ENCODE peak calls at places on chromosome 1, in four cellular contexts. Y, V, A and C are unnamed samples.

GRCh38 chr1:154419620-154420020 is 14.5 kb downstream of the IL6R start:
- DNase-seq in Y (no peak), V (peak; percentile 98), A (peak; percentile 92), C (peak; percentile 83)

GRCh38 chr1:22380024-22380785 is 71.4 kb upstream of the ZBTB40 start:
- DNase-seq in Y (no peak), V (no peak), A (no peak), C (no peak)

GRCh38 chr1:3023994-3024393 is 2.7 kb downstream of the ACTRT2 start:
- DNase-seq in Y (no peak), V (peak; percentile 7), A (no peak), C (no peak)

GRCh38 chr1:46784666-46785065 is 14.2 kb upstream of the CYP4B1 start:
- DNase-seq in Y (peak; percentile 39), V (no peak), A (no peak), C (no peak)

GRCh38 chr1:11395616-11396015 is 83.3 kb upstream of the DISP3 start:
- DNase-seq in Y (no peak), V (no peak), A (no peak), C (no peak)

GRCh38 chr1:7262611-7263010 is 477.4 kb downstream of the CAMTA1 start:
- DNase-seq in Y (no peak), V (no peak), A (peak; percentile 72), C (no peak)

GRCh38 chr1:183069562-183070216 is 46.5 kb downstream of the LAMC1 start:
- DNase-seq in Y (no peak), V (no peak), A (no peak), C (no peak)

GRCh38 chr1:110979154-110979553 is 15.4 kb upstream of the LRIF1 start:
- DNase-seq in Y (no peak), V (no peak), A (no peak), C (no peak)

GRCh38 chr1:165668184-165668583 is 30.2 kb downstream of the ALDH9A1 start:
- DNase-seq in Y (no peak), V (no peak), A (no peak), C (no peak)

GRCh38 chr1:116178837-116179236 is 67.6 kb downstream of the MAB21L3 start:
- DNase-seq in Y (no peak), V (no peak), A (peak; percentile 31), C (no peak)

GRCh38 chr1:20401405-20402010 is 84.5 kb downstream of the CAMK2N1 start:
- DNase-seq in Y (no peak), V (no peak), A (no peak), C (no peak)

GRCh38 chr1:34266127-34266951 is 89.6 kb downstream of the C1orf94 start:
- DNase-seq in Y (peak; percentile 47), V (no peak), A (no peak), C (no peak)

GRCh38 chr1:243482237-243483022 is 226.6 kb downstream of the SDCCAG8 start:
- DNase-seq in Y (peak; percentile 58), V (peak; percentile 67), A (no peak), C (no peak)

GRCh38 chr1:94609619-94610018 is 68.1 kb upstream of the F3 start:
- DNase-seq in Y (no peak), V (no peak), A (no peak), C (no peak)

GRCh38 chr1:51320967-51321923 is 9.1 kb downstream of the TTC39A start:
- DNase-seq in Y (no peak), V (no peak), A (no peak), C (peak; percentile 37)

GRCh38 chr1:66924756-66925557 is at the start of the genes DNAI4 and MIER1:
- DNase-seq in Y (peak; percentile 99), V (peak; percentile 99), A (peak; percentile 97), C (peak; percentile 95)
- TF ChIP-seq CTCF in Y (no peak), V (peak; percentile 42), A (no peak), C (peak; percentile 56)

GRCh38 chr1:246008256-246008901 is 498.7 kb downstream of the SMYD3 start:
- DNase-seq in Y (no peak), V (no peak), A (peak; percentile 61), C (no peak)
- H3K27ac ChIP-seq in Y (no peak overlapping the region), V (no peak overlapping the region), A (peak overlapping the region; percentile 79), C (no peak overlapping the region)

GRCh38 chr1:230170610-230171009 is 103.6 kb downstream of the GALNT2 start:
- DNase-seq in Y (no peak), V (no peak), A (no peak), C (no peak)
- TF ChIP-seq CTCF in Y (no peak), V (no peak), A (no peak), C (no peak)

GRCh38 chr1:184270556-184270955 is 116.3 kb upstream of the C1orf21 start:
- DNase-seq in Y (peak; percentile 53), V (no peak), A (no peak), C (no peak)

GRCh38 chr1:184267747-184268146 is 119.1 kb upstream of the C1orf21 start:
- DNase-seq in Y (no peak), V (no peak), A (no peak), C (no peak)

GRCh38 chr1:184276416-184276815 is 110.4 kb upstream of the C1orf21 start:
- DNase-seq in Y (no peak), V (no peak), A (no peak), C (no peak)

DNA sequence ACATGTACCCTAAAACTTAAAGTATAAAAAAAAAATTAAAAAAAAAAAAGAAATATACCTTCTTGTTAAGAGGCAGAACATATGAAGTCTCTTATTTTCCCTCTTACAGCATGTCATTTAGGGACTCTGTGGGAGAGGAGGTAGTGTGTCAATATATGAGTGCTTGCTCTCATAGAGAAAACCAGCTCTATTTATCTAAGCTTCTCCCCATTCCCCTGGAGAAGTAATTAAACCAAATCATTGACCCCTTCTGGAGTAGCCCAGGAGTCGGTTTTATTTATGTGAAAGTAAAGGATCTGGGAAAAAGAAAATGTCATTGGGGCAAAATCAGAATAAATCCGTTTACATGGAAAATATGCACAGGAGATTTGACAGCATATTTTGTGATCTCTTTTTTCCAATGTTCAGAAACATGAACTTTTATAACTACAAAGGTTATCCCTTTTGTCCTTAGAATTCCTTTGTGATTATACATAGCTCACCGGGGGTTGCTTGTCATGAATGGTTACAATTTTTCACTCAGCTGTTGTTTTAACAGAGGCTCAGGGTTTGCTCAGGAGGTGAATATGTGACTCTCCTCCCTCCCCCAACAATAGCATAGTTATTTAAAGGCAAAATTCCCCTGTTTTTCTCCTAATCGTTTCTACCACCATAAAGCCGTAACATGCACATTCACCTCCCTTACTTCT is 114.5 kb upstream of the C1orf21 start:
- DNase-seq in Y (no peak), V (no peak), A (no peak), C (no peak)
- H3K27ac ChIP-seq in Y (no peak overlapping the region), V (no peak overlapping the region), A (no peak overlapping the region), C (no peak overlapping the region)